ENCODE peak calls at places on chromosomes 5 and 9, in four cellular contexts. F is K562, Y is H1, A is GM12878. Z is an unnamed sample.
A peak's percentile ranks its signal among the peaks of the same experiment; 100 is the strongest.

GRCh38 chr9:38251461-38251860 is 141.0 kb upstream of the ALDH1B1 start:
- DNase-seq in F (no peak), Y (no peak), A (no peak), Z (no peak)

GRCh38 chr9:33677961-33678360 is 117.4 kb upstream of the PRSS3 start:
- DNase-seq in F (no peak), Y (no peak), A (no peak), Z (no peak)

GRCh38 chr5:1211701-1212100 is 10.3 kb downstream of the SLC6A19 start:
- DNase-seq in F (no peak), Y (no peak), A (no peak), Z (no peak)

GRCh38 chr9:133822439-133823065 is 84.4 kb upstream of the SARDH start:
- DNase-seq in F (no peak), Y (no peak), A (peak; percentile 36), Z (no peak)

GRCh38 chr9:134896834-134897583 is 16.4 kb downstream of the FCN2 start:
- DNase-seq in F (no peak), Y (no peak), A (no peak), Z (no peak)

GRCh38 chr5:2133080-2133479 is 250.4 kb upstream of the IRX4 start:
- DNase-seq in F (no peak), Y (no peak), A (no peak), Z (no peak)

GRCh38 chr9:71703172-71703872 is 65.0 kb downstream of the CEMIP2 start:
- DNase-seq in F (no peak), Y (no peak), A (no peak), Z (no peak)

GRCh38 chr5:95076395-95077165 is 208.3 kb downstream of the MCTP1 start:
- DNase-seq in F (no peak), Y (no peak), A (no peak), Z (no peak)

GRCh38 chr5:55511010-55511409 is 23.8 kb downstream of the PLPP1 start:
- DNase-seq in F (no peak), Y (no peak), A (no peak), Z (no peak)

GRCh38 chr9:109968332-109968657 is 188.3 kb downstream of the PALM2AKAP2 start:
- DNase-seq in F (no peak), Y (no peak), A (peak; percentile 66), Z (no peak)

GRCh38 chr9:107190031-107190935 is 92.8 kb upstream of the RAD23B start:
- DNase-seq in F (no peak), Y (no peak), A (no peak), Z (no peak)

GRCh38 chr9:135440620-135441019 is 39.0 kb upstream of the PPP1R26 start:
- DNase-seq in F (no peak), Y (no peak), A (no peak), Z (peak; percentile 26)

GRCh38 chr5:1174122-1174936 is 27.1 kb upstream of the SLC6A19 start:
- DNase-seq in F (peak; percentile 78), Y (peak; percentile 90), A (no peak), Z (peak; percentile 81)

GRCh38 chr5:136066705-136067271 is 38.0 kb downstream of the TGFBI start:
- DNase-seq in F (no peak), Y (no peak), A (no peak), Z (no peak)

GRCh38 chr9:136902259-136902821 is 16.0 kb downstream of the TRAF2 start:
- DNase-seq in F (no peak), Y (no peak), A (peak; percentile 66), Z (no peak)

GRCh38 chr5:140015706-140016105 is 27.4 kb downstream of the NRG2 start:
- DNase-seq in F (no peak), Y (no peak), A (no peak), Z (no peak)

GRCh38 chr5:105304859-105305258 is 1742.3 kb upstream of the NUDT12 start:
- DNase-seq in F (no peak), Y (no peak), A (no peak), Z (no peak)

GRCh38 chr9:18442629-18443491 is 31.1 kb upstream of the ADAMTSL1 start:
- DNase-seq in F (peak; percentile 26), Y (peak; percentile 70), A (no peak), Z (peak; percentile 43)

GRCh38 chr5:96432245-96433065 is 593 bp downstream of the PCSK1 start:
- DNase-seq in F (no peak), Y (peak; percentile 67), A (no peak), Z (no peak)

GRCh38 chr9:98287383-98287782 is 31.9 kb upstream of the TBC1D2 start:
- DNase-seq in F (peak; percentile 75), Y (peak; percentile 83), A (no peak), Z (no peak)

GRCh38 chr9:5500441-5501235 is 9.7 kb upstream of the PDCD1LG2 start:
- DNase-seq in F (no peak), Y (no peak), A (no peak), Z (no peak)

GRCh38 chr9:4547016-4547415 is 56.7 kb downstream of the SLC1A1 start:
- DNase-seq in F (no peak), Y (no peak), A (no peak), Z (no peak)

GRCh38 chr9:123929177-123929869 is 603 bp downstream of the DENND1A start:
- DNase-seq in F (peak; percentile 42), Y (peak; percentile 66), A (no peak), Z (no peak)

GRCh38 chr9:36862206-36863145 is 171.6 kb downstream of the PAX5 start:
- DNase-seq in F (peak; percentile 42), Y (peak; percentile 75), A (no peak), Z (peak; percentile 38)

GRCh38 chr9:128120061-128120740 is 7.3 kb downstream of the PTGES2 start:
- DNase-seq in F (no peak), Y (no peak), A (no peak), Z (no peak)

GRCh38 chr9:112553256-112553826 is 66.7 kb downstream of the KIAA1958 start:
- DNase-seq in F (no peak), Y (no peak), A (no peak), Z (no peak)

GRCh38 chr5:177086918-177087706 is 397 bp downstream of the FGFR4 start:
- DNase-seq in F (peak; percentile 94), Y (peak; percentile 90), A (peak; percentile 19), Z (peak; percentile 61)

GRCh38 chr5:171316258-171317121 is 7.4 kb downstream of the TLX3 start:
- DNase-seq in F (no peak), Y (peak; percentile 68), A (no peak), Z (no peak)

DNA sequence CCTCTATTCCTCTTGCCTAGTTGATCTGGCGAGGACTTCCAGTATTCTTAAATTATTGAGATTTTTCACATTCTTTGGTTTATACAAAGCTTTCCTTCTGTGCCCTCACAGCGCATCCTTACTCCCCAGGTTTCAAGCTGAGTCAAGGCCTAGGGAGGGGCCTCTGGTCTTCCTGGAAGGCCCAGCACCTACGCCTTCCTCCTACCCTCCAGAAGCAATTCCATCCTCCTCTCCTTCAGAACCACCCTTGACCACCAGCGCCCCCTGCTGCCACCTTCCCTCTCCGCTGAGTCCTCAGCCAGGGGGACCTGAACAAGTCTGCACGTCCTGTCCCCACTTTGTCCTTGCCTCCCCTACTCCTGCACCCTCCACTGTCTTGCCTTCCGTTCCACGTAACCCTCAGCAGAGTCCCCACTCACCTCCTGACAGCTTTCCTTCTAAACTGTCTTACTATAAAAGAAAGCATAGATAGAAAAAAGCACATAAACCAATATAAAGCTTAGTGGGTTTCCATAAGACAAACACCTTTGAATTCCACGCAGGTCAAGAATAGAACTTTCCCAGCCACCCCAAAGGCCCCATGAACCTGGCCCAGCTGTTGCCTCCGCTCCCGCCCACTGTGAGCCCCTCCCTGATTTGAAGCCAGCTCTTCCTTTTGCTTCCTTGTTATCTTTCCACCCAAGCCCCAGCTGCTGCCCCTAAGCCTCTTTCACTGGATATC is 63.0 kb upstream of the CTSL start:
- DNase-seq in F (peak; percentile 74), Y (peak; percentile 96), A (no peak), Z (peak; percentile 51)
- TF ChIP-seq POLR2AphosphoS5 in F (no peak), Y (no peak), A (no peak), Z (no peak)

GRCh38 chr5:50969207-50970145 is 303.0 kb downstream of the PARP8 start:
- DNase-seq in F (no peak), Y (peak; percentile 67), A (no peak), Z (no peak)

GRCh38 chr5:50968296-50969206 is 302.1 kb downstream of the PARP8 start:
- DNase-seq in F (no peak), Y (peak; percentile 52), A (no peak), Z (no peak)

GRCh38 chr5:50965621-50966362 is 299.4 kb downstream of the PARP8 start:
- DNase-seq in F (no peak), Y (peak; percentile 59), A (no peak), Z (no peak)

GRCh38 chr5:50966986-50967385 is 300.5 kb downstream of the PARP8 start:
- DNase-seq in F (no peak), Y (no peak), A (no peak), Z (no peak)

DNA sequence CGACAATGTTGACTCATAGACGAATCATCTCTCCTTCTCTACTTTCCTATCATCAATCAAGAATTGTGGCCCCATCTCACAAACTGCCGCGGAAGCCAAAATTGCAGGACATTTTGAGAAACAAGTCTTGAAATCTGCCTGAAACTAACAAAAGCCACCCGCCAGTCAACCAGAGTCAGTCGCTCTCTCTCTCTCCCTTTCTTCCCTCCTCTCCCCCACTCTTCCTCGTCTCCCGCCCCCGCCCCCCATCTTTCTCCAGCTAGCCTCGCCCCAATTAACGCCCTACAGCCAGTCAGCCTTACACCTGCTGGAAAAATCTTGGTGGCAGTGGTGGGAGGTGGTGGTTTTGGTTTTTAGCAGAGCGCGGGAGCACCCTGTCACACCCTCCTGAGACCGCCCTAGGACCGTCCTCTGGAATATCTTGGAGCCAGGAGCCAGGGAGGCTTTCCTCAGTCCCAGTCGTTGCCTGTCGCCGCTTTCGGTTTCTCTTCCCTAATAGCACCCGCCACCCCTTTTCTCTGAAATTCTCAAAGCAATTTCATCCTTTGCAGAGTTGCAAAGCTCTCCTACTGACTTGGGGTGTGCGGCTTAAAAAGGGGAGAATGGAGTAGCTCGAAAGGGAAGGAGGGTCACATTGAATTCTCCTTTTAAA is 301.1 kb downstream of the PARP8 start:
- DNase-seq in F (no peak), Y (peak; percentile 60), A (no peak), Z (no peak)
- TF ChIP-seq EGR1 in F (no peak), Y (no peak), A (no peak), Z (no peak)

GRCh38 chr5:153629027-153629426 is 138.6 kb downstream of the GRIA1 start:
- DNase-seq in F (no peak), Y (peak; percentile 50), A (no peak), Z (peak; percentile 26)
- TF ChIP-seq POLR2AphosphoS5 in F (no peak), Y (no peak), A (no peak), Z (no peak)

GRCh38 chr9:119818726-119819435 is 449.6 kb upstream of the BRINP1 start:
- DNase-seq in F (no peak), Y (no peak), A (no peak), Z (no peak)
- TF ChIP-seq EGR1 in F (no peak), Y (no peak), A (no peak), Z (no peak)